ENCODE peak calls at places on chromosome 7, in four cellular contexts. One of them, this sample, is unnamed.

GRCh38 chr7:42070068-42070467 is 166.9 kb downstream of the GLI3 start:
- DNase-seq in RWPE2: no peak
- DNase-seq in H7: no peak
- DNase-seq in ELR: peak; percentile 84
- DNase-seq in this sample: no peak

GRCh38 chr7:999921-1000593 is 17.1 kb downstream of the CYP2W1 start:
- DNase-seq in RWPE2: no peak
- DNase-seq in H7: no peak
- DNase-seq in ELR: no peak
- DNase-seq in this sample: no peak

GRCh38 chr7:102890292-102890970 is 22.4 kb upstream of the LRRC17 start:
- DNase-seq in RWPE2: no peak
- DNase-seq in H7: no peak
- DNase-seq in ELR: peak; percentile 76
- DNase-seq in this sample: no peak

GRCh38 chr7:116334555-116334954 is 124.2 kb downstream of the TES start:
- DNase-seq in RWPE2: no peak
- DNase-seq in H7: no peak
- DNase-seq in ELR: peak; percentile 81
- DNase-seq in this sample: no peak

GRCh38 chr7:157900011-157900410 is 563.2 kb downstream of the DNAJB6 start:
- DNase-seq in RWPE2: no peak
- DNase-seq in H7: no peak
- DNase-seq in ELR: no peak
- DNase-seq in this sample: peak; percentile 26

GRCh38 chr7:145511014-145511413 is 605.6 kb upstream of the CNTNAP2 start:
- DNase-seq in RWPE2: no peak
- DNase-seq in H7: no peak
- DNase-seq in ELR: no peak
- DNase-seq in this sample: no peak

GRCh38 chr7:44618754-44619153 is 12.3 kb downstream of the OGDH start:
- DNase-seq in RWPE2: no peak
- DNase-seq in H7: no peak
- DNase-seq in ELR: no peak
- DNase-seq in this sample: no peak

GRCh38 chr7:98802088-98802780 is 67.6 kb downstream of the TMEM130 start:
- DNase-seq in RWPE2: no peak
- DNase-seq in H7: peak; percentile 52
- DNase-seq in ELR: peak; percentile 40
- DNase-seq in this sample: peak; percentile 64

GRCh38 chr7:27150568-27151340 is 1.6 kb downstream of the HOXA3 start:
- DNase-seq in RWPE2: peak; percentile 85
- DNase-seq in H7: peak; percentile 97
- DNase-seq in ELR: peak; percentile 88
- DNase-seq in this sample: peak; percentile 90

GRCh38 chr7:33072471-33072870 is 9.9 kb upstream of the NT5C3A start:
- DNase-seq in RWPE2: no peak
- DNase-seq in H7: no peak
- DNase-seq in ELR: peak; percentile 79
- DNase-seq in this sample: no peak

GRCh38 chr7:100088095-100088620 is 611 bp upstream of the COPS6 start:
- DNase-seq in RWPE2: no peak
- DNase-seq in H7: no peak
- DNase-seq in ELR: no peak
- DNase-seq in this sample: no peak

GRCh38 chr7:134165266-134165665 is 38.1 kb downstream of the LRGUK start:
- DNase-seq in RWPE2: no peak
- DNase-seq in H7: no peak
- DNase-seq in ELR: no peak
- DNase-seq in this sample: no peak

GRCh38 chr7:144873316-144873845 is 37.5 kb upstream of the TPK1 start:
- DNase-seq in RWPE2: no peak
- DNase-seq in H7: no peak
- DNase-seq in ELR: no peak
- DNase-seq in this sample: no peak

GRCh38 chr7:108066486-108066885 is 63.5 kb upstream of the LAMB1 start:
- DNase-seq in RWPE2: no peak
- DNase-seq in H7: no peak
- DNase-seq in ELR: peak; percentile 61
- DNase-seq in this sample: no peak

GRCh38 chr7:116805100-116805544 is 57.3 kb upstream of the CAPZA2 start:
- DNase-seq in RWPE2: no peak
- DNase-seq in H7: no peak
- DNase-seq in ELR: no peak
- DNase-seq in this sample: no peak

GRCh38 chr7:159142204-159142603 is 2.5 kb downstream of the VIPR2 start:
- DNase-seq in RWPE2: no peak
- DNase-seq in H7: no peak
- DNase-seq in ELR: no peak
- DNase-seq in this sample: peak; percentile 50

GRCh38 chr7:100674441-100675407 is 1.2 kb downstream of the GNB2 start:
- DNase-seq in RWPE2: no peak
- DNase-seq in H7: peak; percentile 81
- DNase-seq in ELR: peak; percentile 35
- DNase-seq in this sample: peak; percentile 76

GRCh38 chr7:67625257-67625713 is 628.7 kb downstream of the TYW1 start:
- DNase-seq in RWPE2: peak; percentile 55
- DNase-seq in H7: peak; percentile 86
- DNase-seq in ELR: peak; percentile 26
- DNase-seq in this sample: peak; percentile 96

GRCh38 chr7:69967152-69967591 is 368.9 kb downstream of the AUTS2 start:
- DNase-seq in RWPE2: no peak
- DNase-seq in H7: no peak
- DNase-seq in ELR: no peak
- DNase-seq in this sample: peak; percentile 57

This sample was measured in endodermal cell.